ENCODE peak calls at places on chromosomes 6 and 20, in seven cellular contexts. I, D, L, R, X, P and F are unnamed samples.

GRCh38 chr20:14919473-14920157 is 582.2 kb upstream of the FLRT3 start:
- DNase-seq in X (no peak), I (no peak), D (no peak), R (no peak), L (no peak), P (peak; percentile 19), F (peak; percentile 66)

GRCh38 chr6:138105446-138105845 is 1.8 kb downstream of the PERP start:
- DNase-seq in L (no peak), X (no peak), P (peak; percentile 43), I (peak; percentile 62), R (no peak), D (no peak), F (peak; percentile 69)

GRCh38 chr6:46263709-46264091 is 92.9 kb upstream of the ENPP5 start:
- DNase-seq in I (no peak), R (no peak), X (no peak), L (no peak), D (peak; percentile 30), P (no peak), F (no peak)

GRCh38 chr6:4910060-4910746 is 93.6 kb downstream of the RPP40 start:
- DNase-seq in L (no peak), P (peak; percentile 40), D (no peak), X (no peak), R (no peak), I (no peak), F (no peak)

GRCh38 chr20:34390769-34391447 is 27.8 kb downstream of the ITCH start:
- DNase-seq in D (no peak), L (peak; percentile 5), X (no peak), R (peak; percentile 88), P (peak; percentile 43), I (peak; percentile 72), F (peak; percentile 86)

GRCh38 chr6:127484207-127484858 is 25.1 kb upstream of the KIAA0408 start:
- DNase-seq in X (no peak), P (no peak), R (no peak), L (no peak), I (no peak), D (no peak), F (peak; percentile 52)

GRCh38 chr6:125201961-125202729 is 48.6 kb downstream of the TPD52L1 start:
- DNase-seq in R (peak; percentile 77), P (peak; percentile 73), X (no peak), I (peak; percentile 82), L (no peak), D (no peak), F (peak; percentile 36)

GRCh38 chr6:41352396-41352795 is 17.0 kb downstream of the NCR2 start:
- DNase-seq in L (no peak), D (no peak), P (no peak), R (no peak), X (no peak), I (no peak), F (no peak)

GRCh38 chr6:155521719-155522118 is 66.1 kb upstream of the NOX3 start:
- DNase-seq in P (no peak), I (no peak), R (no peak), D (no peak), X (no peak), L (no peak), F (no peak)

GRCh38 chr6:52516269-52516668 is 60.6 kb downstream of the TRAM2 start:
- DNase-seq in L (no peak), I (no peak), P (no peak), X (no peak), D (no peak), R (no peak), F (no peak)

GRCh38 chr6:95280690-95281273 is 296.6 kb upstream of the MANEA start:
- DNase-seq in P (no peak), I (no peak), R (no peak), L (no peak), D (peak; percentile 89), X (no peak), F (no peak)

GRCh38 chr6:131164506-131164905 is 29.2 kb downstream of the AKAP7 start:
- DNase-seq in P (no peak), I (no peak), D (no peak), L (no peak), X (no peak), R (no peak), F (no peak)

GRCh38 chr6:88120635-88121034 is 45.5 kb downstream of the CNR1 start:
- DNase-seq in P (no peak), D (no peak), I (no peak), X (no peak), L (no peak), R (no peak), F (no peak)

GRCh38 chr6:150725795-150726194 is 126.1 kb downstream of the PLEKHG1 start:
- DNase-seq in D (no peak), P (no peak), L (no peak), R (no peak), X (no peak), I (no peak), F (no peak)

GRCh38 chr6:150720774-150721233 is 121.1 kb downstream of the PLEKHG1 start:
- DNase-seq in P (no peak), I (no peak), L (no peak), X (no peak), D (peak; percentile 92), R (no peak), F (no peak)

GRCh38 chr6:150723056-150723658 is 123.5 kb downstream of the PLEKHG1 start:
- DNase-seq in R (no peak), L (no peak), X (no peak), D (peak; percentile 78), P (no peak), I (no peak), F (no peak)

GRCh38 chr6:150721411-150722266 is 122.0 kb downstream of the PLEKHG1 start:
- DNase-seq in I (no peak), X (no peak), L (no peak), P (no peak), D (peak; percentile 91), R (no peak), F (no peak)

DNA sequence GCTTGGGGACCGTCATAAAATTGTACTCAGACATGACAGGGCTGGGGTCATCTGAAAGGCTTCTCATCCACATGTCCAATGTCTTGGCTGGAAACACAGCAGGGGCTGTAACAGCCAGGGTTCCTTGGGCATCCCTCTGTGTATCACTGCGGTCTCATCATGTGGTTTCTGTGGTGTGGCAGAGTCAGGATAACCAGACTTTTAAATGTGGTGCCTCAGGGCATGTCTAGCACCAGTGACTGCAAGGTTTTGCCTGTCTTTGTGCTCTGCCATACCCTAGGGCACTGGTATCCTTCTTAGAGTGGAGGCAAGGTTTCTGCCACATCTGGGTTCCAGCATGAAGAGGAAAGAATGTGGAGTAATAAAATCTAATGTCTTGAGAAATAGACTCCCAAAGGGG is 124.2 kb downstream of the PLEKHG1 start:
- DNase-seq in X (no peak), I (no peak), R (no peak), P (no peak), D (peak; percentile 57), L (no peak), F (no peak)
- H3K4me3 ChIP-seq in X (no peak overlapping the region), I (no peak overlapping the region), R (no peak overlapping the region), P (no peak overlapping the region), D (peak overlapping the region; percentile 47), L (no peak overlapping the region), F (no peak overlapping the region)

DNA sequence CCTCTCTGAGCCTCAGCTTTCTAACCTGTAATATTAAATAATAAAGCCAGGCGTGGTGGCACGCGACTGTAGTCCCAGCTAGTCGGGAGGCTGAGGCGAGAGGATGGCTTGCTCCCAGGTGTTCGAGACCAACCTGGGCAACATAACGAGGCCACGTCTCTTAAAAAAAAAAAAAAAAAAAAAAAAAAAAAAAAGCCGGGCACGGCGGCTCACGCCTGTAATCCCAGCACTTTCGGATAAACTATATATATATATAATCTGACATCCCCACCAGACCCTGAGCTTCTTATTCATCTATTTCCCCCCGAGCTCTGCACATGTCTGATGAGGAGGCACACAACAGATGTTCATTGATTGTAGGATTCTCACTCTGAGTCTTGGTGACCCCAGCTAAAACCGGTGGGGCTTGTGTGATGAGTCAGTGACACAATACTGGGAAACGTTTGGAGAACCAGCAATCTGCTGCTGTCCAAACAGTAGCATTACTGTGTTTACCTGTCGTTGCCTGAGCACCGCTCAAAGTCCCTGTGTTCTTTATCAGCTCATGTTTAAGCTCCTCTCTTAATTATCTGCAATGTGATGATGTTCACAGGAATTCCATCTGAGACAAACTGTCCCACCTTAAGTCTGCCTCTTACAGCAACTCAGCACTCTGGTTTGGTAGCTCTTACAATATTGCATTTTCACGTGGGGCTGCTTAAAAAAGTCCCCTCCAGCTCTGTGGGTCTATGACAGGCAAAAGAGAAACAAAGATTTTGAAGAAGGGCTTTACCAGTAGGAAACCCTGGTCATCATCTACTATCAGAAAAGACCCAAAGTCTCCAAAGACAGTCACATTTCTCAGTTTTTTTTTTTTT is 1.0 kb upstream of the SPATA2 start:
- DNase-seq in L (no peak), D (no peak), I (peak; percentile 79), R (no peak), P (peak; percentile 77), X (no peak), F (peak; percentile 92)
- H3K27ac ChIP-seq in L (peak overlapping the region; percentile 99), D (no peak overlapping the region), I (peak overlapping the region; percentile 97), R (peak overlapping the region; percentile 100), P (peak overlapping the region; percentile 98), X (peak overlapping the region; percentile 95), F (peak overlapping the region; percentile 97)

DNA sequence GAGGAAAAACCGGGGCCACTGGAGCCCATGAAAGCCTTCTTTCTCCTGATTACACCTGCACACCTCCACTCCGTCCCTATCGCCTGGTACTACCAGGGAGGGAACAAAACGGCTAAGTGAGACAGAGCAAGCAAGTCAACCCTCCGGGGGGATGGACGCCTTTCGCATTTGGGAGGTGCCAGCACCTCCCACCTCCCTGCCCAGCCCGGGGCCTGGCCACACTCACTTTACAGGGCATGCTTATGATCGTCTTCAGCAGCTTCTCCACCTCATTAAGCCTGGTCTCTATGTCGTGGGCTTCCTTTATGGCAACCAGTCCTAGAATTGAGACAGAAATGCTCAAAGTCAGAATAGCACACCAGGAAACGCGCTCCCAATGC is 13.7 kb downstream of the PXDC1 start:
- DNase-seq in D (no peak), P (no peak), L (no peak), X (peak; percentile 72), R (no peak), I (no peak), F (no peak)
- H3K4me1 ChIP-seq in D (peaks cover 7% of the 10 kb centered on the region), P (peaks cover 12% of the 10 kb centered on the region), L (peaks cover 4% of the 10 kb centered on the region), X (peaks cover 59% of the 10 kb centered on the region), R (peaks cover 13% of the 10 kb centered on the region), I (peaks cover 29% of the 10 kb centered on the region), F (no peaks in the 10 kb centered on the region)

GRCh38 chr6:106927531-106928398 is 46.8 kb downstream of the CD24 start:
- DNase-seq in X (no peak), I (peak; percentile 53), P (peak; percentile 67), D (peak; percentile 78), R (peak; percentile 24), L (no peak), F (peak; percentile 42)

GRCh38 chr6:106922626-106923025 is 51.9 kb downstream of the CD24 start:
- DNase-seq in D (no peak), I (no peak), R (no peak), L (no peak), P (no peak), X (no peak), F (no peak)

DNA sequence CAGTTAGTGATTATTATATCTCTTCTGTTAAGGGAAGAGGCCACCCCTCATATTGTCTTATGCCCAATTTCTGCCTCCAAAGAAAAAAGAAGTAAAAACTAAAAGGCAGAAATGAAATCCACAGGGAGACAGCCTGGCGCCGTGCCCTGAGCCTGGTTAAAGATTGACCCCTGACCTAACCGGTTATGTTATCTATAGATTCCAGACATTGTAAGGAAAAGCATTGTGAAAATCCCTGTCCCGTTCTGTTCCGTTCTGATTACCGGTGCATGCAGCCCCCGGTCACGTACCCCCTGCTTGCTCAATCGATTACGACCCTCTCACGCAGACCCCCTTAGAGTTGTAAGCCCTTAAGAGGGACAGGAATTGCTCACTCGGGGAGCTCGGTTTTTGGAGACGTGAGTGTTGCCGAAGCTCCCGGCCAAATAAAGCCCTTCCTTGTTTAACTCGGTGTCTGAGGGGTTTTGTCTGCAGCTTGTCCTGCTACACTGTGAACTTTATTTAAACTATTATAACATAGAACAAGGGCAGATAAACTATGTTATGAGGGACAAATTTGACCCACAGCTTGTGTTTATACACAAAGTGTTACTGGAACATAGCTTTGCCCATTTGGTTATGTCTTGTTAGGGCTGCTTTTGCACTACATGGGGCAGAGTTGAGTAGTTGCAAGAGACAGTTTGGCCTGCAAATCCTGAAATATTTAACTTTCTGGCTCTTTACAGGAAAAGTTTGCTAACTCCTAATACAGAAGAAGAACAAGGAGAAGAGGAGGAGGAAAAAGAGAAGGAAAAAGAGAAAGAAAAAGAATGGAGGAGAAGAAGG is 49.6 kb downstream of the CD24 start:
- DNase-seq in I (no peak), P (peak; percentile 88), L (no peak), X (no peak), D (no peak), R (no peak), F (peak; percentile 70)
- H3K4me3 ChIP-seq in I (no peak overlapping the region), P (no peak overlapping the region), L (no peak overlapping the region), X (no peak overlapping the region), D (no peak overlapping the region), R (no peak overlapping the region), F (no peak overlapping the region)